ENCODE peak calls at places on chromosomes 7 and 10, in seven cellular contexts. One of them, this sample, is unnamed.
A peak's percentile ranks its signal among the peaks of the same experiment; 100 is the strongest.

GRCh38 chr7:116592445-116592844 is 67.6 kb downstream of the CAV1 start:
- DNase-seq in GM23248: no peak
- DNase-seq in GM20000: no peak
- DNase-seq in mucosa of gallbladder: peak; percentile 49
- DNase-seq in lung: peak; percentile 41
- DNase-seq in kidney: no peak
- DNase-seq in esophagus squamous epithelium: no peak
- DNase-seq in this sample: no peak

GRCh38 chr7:50174948-50175347 is 81.9 kb upstream of the ZPBP start:
- DNase-seq in GM23248: no peak
- DNase-seq in GM20000: no peak
- DNase-seq in mucosa of gallbladder: no peak
- DNase-seq in lung: no peak
- DNase-seq in kidney: no peak
- DNase-seq in esophagus squamous epithelium: no peak
- DNase-seq in this sample: no peak

GRCh38 chr7:158357106-158357897 is 230.3 kb downstream of the PTPRN2 start:
- DNase-seq in GM23248: no peak
- DNase-seq in GM20000: no peak
- DNase-seq in mucosa of gallbladder: no peak
- DNase-seq in lung: no peak
- DNase-seq in kidney: no peak
- DNase-seq in esophagus squamous epithelium: no peak
- DNase-seq in this sample: peak; percentile 1

GRCh38 chr10:102394079-102394800 is 1.3 kb upstream of the NFKB2 start:
- DNase-seq in GM23248: peak; percentile 96
- DNase-seq in GM20000: peak; percentile 98
- DNase-seq in mucosa of gallbladder: peak; percentile 94
- DNase-seq in lung: peak; percentile 96
- DNase-seq in kidney: peak; percentile 99
- DNase-seq in esophagus squamous epithelium: peak; percentile 78
- DNase-seq in this sample: peak; percentile 94

GRCh38 chr10:15290150-15290549 is 80.9 kb downstream of the FAM171A1 start:
- DNase-seq in GM23248: no peak
- DNase-seq in GM20000: no peak
- DNase-seq in mucosa of gallbladder: no peak
- DNase-seq in lung: no peak
- DNase-seq in kidney: no peak
- DNase-seq in esophagus squamous epithelium: no peak
- DNase-seq in this sample: no peak

GRCh38 chr10:31071232-31071999 is 39.8 kb upstream of the ZNF438 start:
- DNase-seq in GM23248: peak; percentile 72
- DNase-seq in GM20000: no peak
- DNase-seq in mucosa of gallbladder: no peak
- DNase-seq in lung: no peak
- DNase-seq in kidney: no peak
- DNase-seq in esophagus squamous epithelium: no peak
- DNase-seq in this sample: no peak

GRCh38 chr10:47253651-47254375 is 46.2 kb upstream of the GDF10 start:
- DNase-seq in GM23248: peak; percentile 70
- DNase-seq in GM20000: no peak
- DNase-seq in mucosa of gallbladder: no peak
- DNase-seq in lung: no peak
- DNase-seq in kidney: no peak
- DNase-seq in esophagus squamous epithelium: no peak
- DNase-seq in this sample: peak; percentile 39

GRCh38 chr7:128383781-128384180 is 22.3 kb upstream of the PRRT4 start:
- DNase-seq in GM23248: peak; percentile 50
- DNase-seq in GM20000: no peak
- DNase-seq in mucosa of gallbladder: no peak
- DNase-seq in lung: no peak
- DNase-seq in kidney: peak; percentile 52
- DNase-seq in esophagus squamous epithelium: no peak
- DNase-seq in this sample: no peak

GRCh38 chr7:42314696-42315095 is 77.7 kb upstream of the GLI3 start:
- DNase-seq in GM23248: peak; percentile 22
- DNase-seq in GM20000: no peak
- DNase-seq in mucosa of gallbladder: no peak
- DNase-seq in lung: no peak
- DNase-seq in kidney: no peak
- DNase-seq in esophagus squamous epithelium: no peak
- DNase-seq in this sample: no peak

GRCh38 chr7:66296555-66296954 is 91.4 kb downstream of the TPST1 start:
- DNase-seq in GM23248: peak; percentile 77
- DNase-seq in GM20000: no peak
- DNase-seq in mucosa of gallbladder: no peak
- DNase-seq in lung: no peak
- DNase-seq in kidney: no peak
- DNase-seq in esophagus squamous epithelium: no peak
- DNase-seq in this sample: no peak

GRCh38 chr7:133064082-133064825 is 17.6 kb downstream of the CHCHD3 start:
- DNase-seq in GM23248: no peak
- DNase-seq in GM20000: no peak
- DNase-seq in mucosa of gallbladder: no peak
- DNase-seq in lung: no peak
- DNase-seq in kidney: no peak
- DNase-seq in esophagus squamous epithelium: no peak
- DNase-seq in this sample: no peak

GRCh38 chr7:25968205-25968993 is 183.6 kb upstream of the NFE2L3 start:
- DNase-seq in GM23248: no peak
- DNase-seq in GM20000: peak; percentile 59
- DNase-seq in mucosa of gallbladder: no peak
- DNase-seq in lung: no peak
- DNase-seq in kidney: no peak
- DNase-seq in esophagus squamous epithelium: no peak
- DNase-seq in this sample: no peak

GRCh38 chr7:99440195-99440594 is 1.5 kb downstream of the CPSF4 start:
- DNase-seq in GM23248: peak; percentile 42
- DNase-seq in GM20000: no peak
- DNase-seq in mucosa of gallbladder: no peak
- DNase-seq in lung: no peak
- DNase-seq in kidney: no peak
- DNase-seq in esophagus squamous epithelium: no peak
- DNase-seq in this sample: no peak

GRCh38 chr7:338295-339061 is 48.5 kb downstream of the FOXL3 start:
- DNase-seq in GM23248: no peak
- DNase-seq in GM20000: no peak
- DNase-seq in mucosa of gallbladder: no peak
- DNase-seq in lung: no peak
- DNase-seq in kidney: peak; percentile 55
- DNase-seq in esophagus squamous epithelium: no peak
- DNase-seq in this sample: no peak

GRCh38 chr10:102773320-102773719 is 29.6 kb downstream of the WBP1L start:
- DNase-seq in GM23248: peak; percentile 59
- DNase-seq in GM20000: no peak
- DNase-seq in mucosa of gallbladder: no peak
- DNase-seq in lung: no peak
- DNase-seq in kidney: no peak
- DNase-seq in esophagus squamous epithelium: no peak
- DNase-seq in this sample: no peak

GRCh38 chr7:11207565-11207964 is 233.9 kb downstream of the PHF14 start:
- DNase-seq in GM23248: no peak
- DNase-seq in GM20000: no peak
- DNase-seq in mucosa of gallbladder: no peak
- DNase-seq in lung: no peak
- DNase-seq in kidney: no peak
- DNase-seq in esophagus squamous epithelium: no peak
- DNase-seq in this sample: no peak

GRCh38 chr7:33261585-33261984 is 132.2 kb downstream of the BBS9 start:
- DNase-seq in GM23248: peak; percentile 29
- DNase-seq in GM20000: no peak
- DNase-seq in mucosa of gallbladder: no peak
- DNase-seq in lung: no peak
- DNase-seq in kidney: no peak
- DNase-seq in esophagus squamous epithelium: no peak
- DNase-seq in this sample: no peak

GRCh38 chr7:140230862-140231778 is 54.3 kb upstream of the KDM7A start:
- DNase-seq in GM23248: peak; percentile 56
- DNase-seq in GM20000: peak; percentile 55
- DNase-seq in mucosa of gallbladder: peak; percentile 21
- DNase-seq in lung: peak; percentile 64
- DNase-seq in kidney: peak; percentile 84
- DNase-seq in esophagus squamous epithelium: no peak
- DNase-seq in this sample: peak; percentile 83

GRCh38 chr10:101217450-101218281 is 11.6 kb downstream of the LBX1 start:
- DNase-seq in GM23248: peak; percentile 67
- DNase-seq in GM20000: peak; percentile 50
- DNase-seq in mucosa of gallbladder: peak; percentile 28
- DNase-seq in lung: no peak
- DNase-seq in kidney: no peak
- DNase-seq in esophagus squamous epithelium: no peak
- DNase-seq in this sample: peak; percentile 90

GRCh38 chr10:93790454-93790853 is 32.7 kb downstream of the LGI1 start:
- DNase-seq in GM23248: no peak
- DNase-seq in GM20000: no peak
- DNase-seq in mucosa of gallbladder: no peak
- DNase-seq in lung: no peak
- DNase-seq in kidney: no peak
- DNase-seq in esophagus squamous epithelium: no peak
- DNase-seq in this sample: no peak

GRCh38 chr7:36473454-36474282 is 84.0 kb downstream of the ANLN start:
- DNase-seq in GM23248: peak; percentile 51
- DNase-seq in GM20000: peak; percentile 10
- DNase-seq in mucosa of gallbladder: peak; percentile 22
- DNase-seq in lung: no peak
- DNase-seq in kidney: no peak
- DNase-seq in esophagus squamous epithelium: no peak
- DNase-seq in this sample: peak; percentile 39

GRCh38 chr7:114930107-114930521 is 8.2 kb downstream of the MDFIC start:
- DNase-seq in GM23248: peak; percentile 10
- DNase-seq in GM20000: no peak
- DNase-seq in mucosa of gallbladder: no peak
- DNase-seq in lung: no peak
- DNase-seq in kidney: no peak
- DNase-seq in esophagus squamous epithelium: no peak
- DNase-seq in this sample: peak; percentile 73

GRCh38 chr7:33050425-33051318 is 11.9 kb downstream of the NT5C3A start:
- DNase-seq in GM23248: peak; percentile 61
- DNase-seq in GM20000: peak; percentile 31
- DNase-seq in mucosa of gallbladder: peak; percentile 52
- DNase-seq in lung: no peak
- DNase-seq in kidney: no peak
- DNase-seq in esophagus squamous epithelium: no peak
- DNase-seq in this sample: no peak

GRCh38 chr7:139687980-139688632 is 89.7 kb downstream of the HIPK2 start:
- DNase-seq in GM23248: peak; percentile 49
- DNase-seq in GM20000: no peak
- DNase-seq in mucosa of gallbladder: no peak
- DNase-seq in lung: no peak
- DNase-seq in kidney: no peak
- DNase-seq in esophagus squamous epithelium: no peak
- DNase-seq in this sample: no peak

GRCh38 chr7:39891879-39892278 is 58.2 kb upstream of the CDK13 start:
- DNase-seq in GM23248: no peak
- DNase-seq in GM20000: no peak
- DNase-seq in mucosa of gallbladder: no peak
- DNase-seq in lung: no peak
- DNase-seq in kidney: no peak
- DNase-seq in esophagus squamous epithelium: no peak
- DNase-seq in this sample: no peak

GRCh38 chr7:102009628-102010027 is 192.2 kb downstream of the CUX1 start:
- DNase-seq in GM23248: peak; percentile 5
- DNase-seq in GM20000: no peak
- DNase-seq in mucosa of gallbladder: no peak
- DNase-seq in lung: no peak
- DNase-seq in kidney: no peak
- DNase-seq in esophagus squamous epithelium: no peak
- DNase-seq in this sample: no peak

GRCh38 chr10:11147723-11148122 is 130.1 kb downstream of the CELF2 start:
- DNase-seq in GM23248: no peak
- DNase-seq in GM20000: no peak
- DNase-seq in mucosa of gallbladder: peak; percentile 39
- DNase-seq in lung: no peak
- DNase-seq in kidney: no peak
- DNase-seq in esophagus squamous epithelium: no peak
- DNase-seq in this sample: peak; percentile 40

GRCh38 chr7:120991133-120991532 is 2.6 kb downstream of the CPED1 start:
- DNase-seq in GM23248: no peak
- DNase-seq in GM20000: no peak
- DNase-seq in mucosa of gallbladder: no peak
- DNase-seq in lung: no peak
- DNase-seq in kidney: no peak
- DNase-seq in esophagus squamous epithelium: no peak
- DNase-seq in this sample: no peak

GRCh38 chr10:125060486-125060850 is 99.9 kb downstream of the CTBP2 start:
- DNase-seq in GM23248: peak; percentile 88
- DNase-seq in GM20000: no peak
- DNase-seq in mucosa of gallbladder: no peak
- DNase-seq in lung: no peak
- DNase-seq in kidney: no peak
- DNase-seq in esophagus squamous epithelium: no peak
- DNase-seq in this sample: no peak

GRCh38 chr7:30169585-30169978 is 34.8 kb downstream of the MTURN start:
- DNase-seq in GM23248: peak; percentile 80
- DNase-seq in GM20000: no peak
- DNase-seq in mucosa of gallbladder: no peak
- DNase-seq in lung: no peak
- DNase-seq in kidney: no peak
- DNase-seq in esophagus squamous epithelium: no peak
- DNase-seq in this sample: no peak

GRCh38 chr10:59894114-59894513 is 12.2 kb downstream of the CCDC6 start:
- DNase-seq in GM23248: peak; percentile 95
- DNase-seq in GM20000: no peak
- DNase-seq in mucosa of gallbladder: peak; percentile 73
- DNase-seq in lung: peak; percentile 76
- DNase-seq in kidney: no peak
- DNase-seq in esophagus squamous epithelium: no peak
- DNase-seq in this sample: no peak